ENCODE peak calls at places on chromosome 19, in seven cellular contexts. One of them, this sample, is unnamed.
A peak's percentile ranks its signal among the peaks of the same experiment; 100 is the strongest.

GRCh38 chr19:46502891-46503290 is 7.2 kb upstream of the PNMA8B start:
- DNase-seq in GM12878: no peak
- DNase-seq in NT2/D1: no peak
- DNase-seq in HCT116: no peak
- DNase-seq in HepG2: no peak
- DNase-seq in K562: no peak
- DNase-seq in SK-N-SH: no peak
- DNase-seq in this sample: no peak

GRCh38 chr19:55594996-55595530 is 4.3 kb downstream of the FIZ1 start:
- DNase-seq in GM12878: no peak
- DNase-seq in NT2/D1: no peak
- DNase-seq in HCT116: no peak
- DNase-seq in HepG2: no peak
- DNase-seq in K562: no peak
- DNase-seq in SK-N-SH: no peak
- DNase-seq in this sample: no peak

GRCh38 chr19:3844596-3844995 is 24.2 kb downstream of the ZFR2 start:
- DNase-seq in GM12878: no peak
- DNase-seq in NT2/D1: no peak
- DNase-seq in HCT116: no peak
- DNase-seq in HepG2: no peak
- DNase-seq in K562: no peak
- DNase-seq in SK-N-SH: no peak
- DNase-seq in this sample: no peak

GRCh38 chr19:56170261-56170660 is 5.5 kb upstream of the GALP start:
- DNase-seq in GM12878: no peak
- DNase-seq in NT2/D1: no peak
- DNase-seq in HCT116: no peak
- DNase-seq in HepG2: peak; percentile 86
- DNase-seq in K562: peak; percentile 49
- DNase-seq in SK-N-SH: no peak
- DNase-seq in this sample: no peak

GRCh38 chr19:10829967-10830366 is 6.0 kb downstream of the TMED1 start:
- DNase-seq in GM12878: no peak
- DNase-seq in NT2/D1: no peak
- DNase-seq in HCT116: no peak
- DNase-seq in HepG2: no peak
- DNase-seq in K562: no peak
- DNase-seq in SK-N-SH: peak; percentile 14
- DNase-seq in this sample: no peak

GRCh38 chr19:16375936-16376185 is 51.2 kb downstream of the KLF2 start:
- DNase-seq in GM12878: no peak
- DNase-seq in NT2/D1: no peak
- DNase-seq in HCT116: no peak
- DNase-seq in HepG2: no peak
- DNase-seq in K562: no peak
- DNase-seq in SK-N-SH: no peak
- DNase-seq in this sample: no peak

GRCh38 chr19:41111296-41111695 is 2.9 kb upstream of the CYP2F1 start:
- DNase-seq in GM12878: no peak
- DNase-seq in NT2/D1: no peak
- DNase-seq in HCT116: no peak
- DNase-seq in HepG2: no peak
- DNase-seq in K562: no peak
- DNase-seq in SK-N-SH: no peak
- DNase-seq in this sample: no peak

GRCh38 chr19:45906221-45906620 is 3.8 kb upstream of the MYPOP start:
- DNase-seq in GM12878: no peak
- DNase-seq in NT2/D1: no peak
- DNase-seq in HCT116: no peak
- DNase-seq in HepG2: no peak
- DNase-seq in K562: no peak
- DNase-seq in SK-N-SH: no peak
- DNase-seq in this sample: no peak

GRCh38 chr19:17751103-17751911 is at the start of gene FCHO1:
- DNase-seq in GM12878: peak; percentile 87
- DNase-seq in NT2/D1: no peak
- DNase-seq in HCT116: no peak
- DNase-seq in HepG2: peak; percentile 45
- DNase-seq in K562: peak; percentile 91
- DNase-seq in SK-N-SH: no peak
- DNase-seq in this sample: no peak

GRCh38 chr19:19860756-19861390 is 4.8 kb upstream of the ZNF253 start:
- DNase-seq in GM12878: no peak
- DNase-seq in NT2/D1: peak; percentile 27
- DNase-seq in HCT116: no peak
- DNase-seq in HepG2: no peak
- DNase-seq in K562: peak; percentile 49
- DNase-seq in SK-N-SH: peak; percentile 58
- DNase-seq in this sample: peak; percentile 87

GRCh38 chr19:32022044-32022945 is 323.1 kb upstream of the ZNF507 start:
- DNase-seq in GM12878: no peak
- DNase-seq in NT2/D1: no peak
- DNase-seq in HCT116: no peak
- DNase-seq in HepG2: no peak
- DNase-seq in K562: no peak
- DNase-seq in SK-N-SH: no peak
- DNase-seq in this sample: no peak

GRCh38 chr19:1459479-1459878 is 9.6 kb downstream of the APC2 start:
- DNase-seq in GM12878: no peak
- DNase-seq in NT2/D1: no peak
- DNase-seq in HCT116: no peak
- DNase-seq in HepG2: no peak
- DNase-seq in K562: no peak
- DNase-seq in SK-N-SH: no peak
- DNase-seq in this sample: no peak

GRCh38 chr19:40954573-40954972 is 36.5 kb upstream of the CYP2B6 start:
- DNase-seq in GM12878: no peak
- DNase-seq in NT2/D1: no peak
- DNase-seq in HCT116: peak; percentile 7
- DNase-seq in HepG2: no peak
- DNase-seq in K562: peak; percentile 18
- DNase-seq in SK-N-SH: no peak
- DNase-seq in this sample: no peak

GRCh38 chr19:3868770-3869456 is at the start of gene ZFR2:
- DNase-seq in GM12878: no peak
- DNase-seq in NT2/D1: peak; percentile 89
- DNase-seq in HCT116: peak; percentile 36
- DNase-seq in HepG2: no peak
- DNase-seq in K562: peak; percentile 36
- DNase-seq in SK-N-SH: peak; percentile 86
- DNase-seq in this sample: peak; percentile 91

GRCh38 chr19:36113895-36114762 is 546 bp downstream of the POLR2I start:
- DNase-seq in GM12878: no peak
- DNase-seq in NT2/D1: no peak
- DNase-seq in HCT116: no peak
- DNase-seq in HepG2: no peak
- DNase-seq in K562: peak; percentile 59
- DNase-seq in SK-N-SH: peak; percentile 65
- DNase-seq in this sample: no peak

GRCh38 chr19:47475460-47475859 is 3.8 kb upstream of the SLC8A2 start:
- DNase-seq in GM12878: no peak
- DNase-seq in NT2/D1: no peak
- DNase-seq in HCT116: no peak
- DNase-seq in HepG2: no peak
- DNase-seq in K562: no peak
- DNase-seq in SK-N-SH: no peak
- DNase-seq in this sample: no peak

GRCh38 chr19:769610-770009 is 18.7 kb downstream of the MISP start:
- DNase-seq in GM12878: no peak
- DNase-seq in NT2/D1: no peak
- DNase-seq in HCT116: no peak
- DNase-seq in HepG2: no peak
- DNase-seq in K562: no peak
- DNase-seq in SK-N-SH: no peak
- DNase-seq in this sample: no peak

GRCh38 chr19:19672816-19673215 is 4.2 kb downstream of the ZNF101 start:
- DNase-seq in GM12878: no peak
- DNase-seq in NT2/D1: no peak
- DNase-seq in HCT116: no peak
- DNase-seq in HepG2: no peak
- DNase-seq in K562: no peak
- DNase-seq in SK-N-SH: no peak
- DNase-seq in this sample: no peak

DNA sequence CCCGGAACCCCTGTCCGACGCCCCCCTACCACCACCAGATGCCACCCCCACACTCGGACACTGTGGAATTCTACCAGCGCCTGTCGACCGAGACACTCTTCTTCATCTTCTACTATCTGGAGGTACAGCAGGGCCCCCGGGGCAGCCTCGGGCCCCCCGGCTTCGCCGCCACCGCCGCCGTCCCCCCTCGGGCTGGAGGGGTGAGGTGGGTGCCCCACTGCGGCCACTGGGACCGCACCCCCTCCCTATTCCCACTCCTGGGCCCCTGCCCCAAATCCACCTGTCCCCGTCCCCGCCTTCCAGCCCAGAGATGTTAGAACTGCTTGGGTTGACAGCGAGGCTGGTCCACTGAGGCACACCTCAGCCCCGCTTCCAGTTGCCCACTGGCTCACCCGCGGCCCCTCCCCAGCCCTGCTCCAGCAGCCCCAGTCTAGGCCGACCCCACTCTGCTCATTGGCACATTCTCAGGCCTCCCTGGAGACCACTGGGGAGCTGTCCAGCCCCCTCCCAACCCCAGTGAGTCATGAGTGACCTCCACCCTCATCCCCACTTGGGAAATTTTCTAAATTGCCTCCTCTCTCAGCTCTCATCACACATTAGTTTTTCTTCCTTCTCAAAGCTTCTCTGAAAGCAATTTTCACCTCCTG is 6.5 kb downstream of the LENG1 start:
- DNase-seq in GM12878: no peak
- DNase-seq in NT2/D1: no peak
- DNase-seq in HCT116: no peak
- DNase-seq in HepG2: no peak
- DNase-seq in K562: no peak
- DNase-seq in SK-N-SH: no peak
- DNase-seq in this sample: no peak
- TF ChIP-seq YY1 in GM12878: no peak
- TF ChIP-seq YY1 in NT2/D1: no peak
- TF ChIP-seq YY1 in HCT116: no peak
- TF ChIP-seq YY1 in HepG2: no peak
- TF ChIP-seq YY1 in K562: no peak
- TF ChIP-seq YY1 in SK-N-SH: no peak
- TF ChIP-seq YY1 in this sample: no peak

GRCh38 chr19:49059056-49059455 is 1.5 kb upstream of the CGB7 start:
- DNase-seq in GM12878: no peak
- DNase-seq in NT2/D1: no peak
- DNase-seq in HCT116: no peak
- DNase-seq in HepG2: no peak
- DNase-seq in K562: no peak
- DNase-seq in SK-N-SH: peak; percentile 61
- DNase-seq in this sample: no peak

GRCh38 chr19:49058592-49058991 is 1.0 kb upstream of the CGB7 start:
- DNase-seq in GM12878: no peak
- DNase-seq in NT2/D1: no peak
- DNase-seq in HCT116: no peak
- DNase-seq in HepG2: no peak
- DNase-seq in K562: peak; percentile 51
- DNase-seq in SK-N-SH: peak; percentile 66
- DNase-seq in this sample: no peak

GRCh38 chr19:49061445-49061844 is 3.2 kb downstream of the NTF4 start:
- DNase-seq in GM12878: no peak
- DNase-seq in NT2/D1: no peak
- DNase-seq in HCT116: no peak
- DNase-seq in HepG2: no peak
- DNase-seq in K562: no peak
- DNase-seq in SK-N-SH: peak; percentile 31
- DNase-seq in this sample: no peak

GRCh38 chr19:49064029-49064629 is 489 bp downstream of the NTF4 start:
- DNase-seq in GM12878: no peak
- DNase-seq in NT2/D1: no peak
- DNase-seq in HCT116: no peak
- DNase-seq in HepG2: no peak
- DNase-seq in K562: no peak
- DNase-seq in SK-N-SH: peak; percentile 24
- DNase-seq in this sample: no peak

GRCh38 chr19:49061000-49061399 is 3.5 kb upstream of the CGB7 start:
- DNase-seq in GM12878: no peak
- DNase-seq in NT2/D1: no peak
- DNase-seq in HCT116: no peak
- DNase-seq in HepG2: no peak
- DNase-seq in K562: no peak
- DNase-seq in SK-N-SH: no peak
- DNase-seq in this sample: no peak
- H3K27me3 ChIP-seq in GM12878: peaks cover 16% of the 10 kb centered on the region
- H3K27me3 ChIP-seq in NT2/D1: peaks cover 36% of the 10 kb centered on the region
- H3K27me3 ChIP-seq in HCT116: no peaks in the 10 kb centered on the region
- H3K27me3 ChIP-seq in HepG2: peaks cover 64% of the 10 kb centered on the region
- H3K27me3 ChIP-seq in K562: peaks cover 19% of the 10 kb centered on the region
- H3K27me3 ChIP-seq in SK-N-SH: no peaks in the 10 kb centered on the region
- H3K27me3 ChIP-seq in this sample: peaks cover 42% of the 10 kb centered on the region

DNA sequence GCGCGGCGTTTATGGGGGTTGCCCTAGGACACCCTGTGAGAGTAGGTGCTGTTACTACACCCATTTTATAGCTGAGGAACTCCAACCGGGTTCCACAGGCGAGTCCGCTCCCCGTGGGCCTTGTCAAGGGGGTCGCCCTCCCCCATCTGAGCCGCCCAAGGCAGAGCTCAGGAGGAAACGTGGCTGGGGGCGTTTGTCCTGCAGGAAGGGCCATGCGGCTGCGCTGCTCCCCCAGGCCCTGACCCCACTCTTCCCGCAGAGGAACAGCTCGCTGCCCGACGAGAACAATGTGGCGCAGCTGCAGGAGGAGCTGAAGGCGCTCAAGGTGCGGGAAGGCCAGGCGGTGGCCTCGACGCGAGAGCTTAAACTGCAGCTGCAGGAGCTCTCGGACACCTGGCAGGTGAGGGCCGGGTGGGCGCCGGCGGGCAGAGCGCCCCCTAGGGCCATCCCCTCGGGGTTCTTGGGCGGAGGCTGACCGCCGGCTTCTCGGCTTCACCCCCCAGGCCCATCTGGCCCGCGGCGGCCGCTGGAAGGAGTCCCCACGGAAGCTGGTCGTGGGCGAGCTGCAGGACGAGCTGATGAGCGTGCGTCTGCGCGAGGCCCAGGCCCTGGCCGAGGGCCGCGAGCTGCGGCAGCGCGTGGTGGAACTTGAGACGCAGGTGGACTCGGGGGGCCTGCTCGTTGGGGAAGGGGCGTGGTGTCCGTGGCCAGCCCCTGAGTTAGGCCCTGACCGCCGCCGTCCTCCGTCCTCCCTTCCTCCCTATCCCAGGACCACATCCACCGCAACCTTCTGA is 12.4 kb downstream of the PRR36 start:
- DNase-seq in GM12878: no peak
- DNase-seq in NT2/D1: no peak
- DNase-seq in HCT116: no peak
- DNase-seq in HepG2: no peak
- DNase-seq in K562: no peak
- DNase-seq in SK-N-SH: no peak
- DNase-seq in this sample: no peak
- TF ChIP-seq YY1 in GM12878: no peak
- TF ChIP-seq YY1 in NT2/D1: no peak
- TF ChIP-seq YY1 in HCT116: no peak
- TF ChIP-seq YY1 in HepG2: no peak
- TF ChIP-seq YY1 in K562: no peak
- TF ChIP-seq YY1 in SK-N-SH: no peak
- TF ChIP-seq YY1 in this sample: no peak

GRCh38 chr19:49767967-49768581 is 1.3 kb downstream of the AP2A1 start:
- DNase-seq in GM12878: no peak
- DNase-seq in NT2/D1: no peak
- DNase-seq in HCT116: no peak
- DNase-seq in HepG2: no peak
- DNase-seq in K562: no peak
- DNase-seq in SK-N-SH: no peak
- DNase-seq in this sample: no peak
- H3K27me3 ChIP-seq in GM12878: no peaks in the 10 kb centered on the region
- H3K27me3 ChIP-seq in NT2/D1: no peaks in the 10 kb centered on the region
- H3K27me3 ChIP-seq in HCT116: no peaks in the 10 kb centered on the region
- H3K27me3 ChIP-seq in HepG2: no peaks in the 10 kb centered on the region
- H3K27me3 ChIP-seq in K562: no peaks in the 10 kb centered on the region
- H3K27me3 ChIP-seq in SK-N-SH: no peaks in the 10 kb centered on the region
- H3K27me3 ChIP-seq in this sample: no peaks in the 10 kb centered on the region

GRCh38 chr19:33767898-33768413 is 28.7 kb upstream of the KCTD15 start:
- DNase-seq in GM12878: no peak
- DNase-seq in NT2/D1: peak; percentile 47
- DNase-seq in HCT116: no peak
- DNase-seq in HepG2: peak; percentile 21
- DNase-seq in K562: peak; percentile 53
- DNase-seq in SK-N-SH: no peak
- DNase-seq in this sample: peak; percentile 44
- TF ChIP-seq YY1 in GM12878: no peak
- TF ChIP-seq YY1 in NT2/D1: no peak
- TF ChIP-seq YY1 in HCT116: no peak
- TF ChIP-seq YY1 in HepG2: no peak
- TF ChIP-seq YY1 in K562: no peak
- TF ChIP-seq YY1 in SK-N-SH: no peak
- TF ChIP-seq YY1 in this sample: no peak

This sample was measured in H1.